ENCODE peak calls at places on chromosomes 5 and 9, in five cellular contexts. One of them, this sample, is unnamed.
A peak's percentile ranks its signal among the peaks of the same experiment; 100 is the strongest.

GRCh38 chr5:16784088-16784487 is 152.0 kb downstream of the MYO10 start:
- DNase-seq in testis: no peak
- DNase-seq in transverse colon: no peak
- DNase-seq in lower lobe of right lung: no peak
- DNase-seq in neuronal stem cell: no peak
- DNase-seq in this sample: no peak

GRCh38 chr5:171946382-171946781 is 60.1 kb downstream of the FBXW11 start:
- DNase-seq in testis: no peak
- DNase-seq in neuronal stem cell: no peak
- DNase-seq in lower lobe of right lung: no peak
- DNase-seq in transverse colon: no peak
- DNase-seq in this sample: peak; percentile 32

GRCh38 chr9:37975639-37976038 is 71.7 kb upstream of the SLC25A51 start:
- DNase-seq in lower lobe of right lung: no peak
- DNase-seq in transverse colon: no peak
- DNase-seq in testis: no peak
- DNase-seq in neuronal stem cell: no peak
- DNase-seq in this sample: no peak

GRCh38 chr5:157718529-157718928 is 12.7 kb upstream of the THG1L start:
- DNase-seq in testis: no peak
- DNase-seq in transverse colon: no peak
- DNase-seq in lower lobe of right lung: no peak
- DNase-seq in neuronal stem cell: no peak
- DNase-seq in this sample: peak; percentile 26

GRCh38 chr5:1226839-1227238 is 1.7 kb downstream of the SLC6A18 start:
- DNase-seq in lower lobe of right lung: no peak
- DNase-seq in transverse colon: no peak
- DNase-seq in testis: no peak
- DNase-seq in neuronal stem cell: no peak
- DNase-seq in this sample: no peak

GRCh38 chr9:98732801-98733200 is 24.1 kb upstream of the GABBR2 start:
- DNase-seq in transverse colon: no peak
- DNase-seq in lower lobe of right lung: no peak
- DNase-seq in testis: no peak
- DNase-seq in neuronal stem cell: no peak
- DNase-seq in this sample: no peak

GRCh38 chr9:105007143-105007542 is 79.2 kb upstream of the ABCA1 start:
- DNase-seq in lower lobe of right lung: peak; percentile 55
- DNase-seq in transverse colon: peak; percentile 50
- DNase-seq in neuronal stem cell: no peak
- DNase-seq in testis: no peak
- DNase-seq in this sample: no peak

GRCh38 chr9:37555786-37556185 is 20.4 kb downstream of the FBXO10 start:
- DNase-seq in lower lobe of right lung: no peak
- DNase-seq in neuronal stem cell: no peak
- DNase-seq in transverse colon: no peak
- DNase-seq in testis: no peak
- DNase-seq in this sample: no peak

GRCh38 chr5:40736103-40736875 is 19.5 kb downstream of the TTC33 start:
- DNase-seq in lower lobe of right lung: no peak
- DNase-seq in testis: no peak
- DNase-seq in transverse colon: no peak
- DNase-seq in neuronal stem cell: peak; percentile 27
- DNase-seq in this sample: peak; percentile 23

GRCh38 chr5:127878174-127878750 is 175.1 kb downstream of the CCDC192 start:
- DNase-seq in testis: peak; percentile 67
- DNase-seq in neuronal stem cell: peak; percentile 5
- DNase-seq in transverse colon: peak; percentile 75
- DNase-seq in lower lobe of right lung: no peak
- DNase-seq in this sample: peak; percentile 58

GRCh38 chr9:31824860-31825259 is 559.6 kb upstream of the ACO1 start:
- DNase-seq in neuronal stem cell: no peak
- DNase-seq in testis: no peak
- DNase-seq in lower lobe of right lung: no peak
- DNase-seq in transverse colon: no peak
- DNase-seq in this sample: no peak

GRCh38 chr9:117672397-117672796 is 31.8 kb upstream of the TLR4 start:
- DNase-seq in neuronal stem cell: no peak
- DNase-seq in transverse colon: no peak
- DNase-seq in lower lobe of right lung: no peak
- DNase-seq in testis: no peak
- DNase-seq in this sample: no peak

GRCh38 chr9:93071464-93071863 is 13.0 kb downstream of the SUSD3 start:
- DNase-seq in testis: peak; percentile 59
- DNase-seq in lower lobe of right lung: no peak
- DNase-seq in neuronal stem cell: no peak
- DNase-seq in transverse colon: no peak
- DNase-seq in this sample: peak; percentile 91

GRCh38 chr9:93697352-93698139 is 121.2 kb downstream of the PHF2 start:
- DNase-seq in transverse colon: no peak
- DNase-seq in neuronal stem cell: no peak
- DNase-seq in lower lobe of right lung: no peak
- DNase-seq in testis: no peak
- DNase-seq in this sample: no peak

GRCh38 chr5:149153751-149154610 is 12.7 kb downstream of the ABLIM3 start:
- DNase-seq in lower lobe of right lung: peak; percentile 62
- DNase-seq in transverse colon: no peak
- DNase-seq in testis: no peak
- DNase-seq in neuronal stem cell: no peak
- DNase-seq in this sample: no peak

GRCh38 chr9:33443047-33443446 is 4.3 kb downstream of the AQP3 start:
- DNase-seq in transverse colon: no peak
- DNase-seq in neuronal stem cell: no peak
- DNase-seq in testis: no peak
- DNase-seq in lower lobe of right lung: peak; percentile 57
- DNase-seq in this sample: no peak

GRCh38 chr9:110101531-110102161 is 106.3 kb downstream of the C9orf152 start:
- DNase-seq in neuronal stem cell: no peak
- DNase-seq in transverse colon: peak; percentile 62
- DNase-seq in testis: no peak
- DNase-seq in lower lobe of right lung: no peak
- DNase-seq in this sample: no peak

GRCh38 chr5:7415123-7415522 is 19.2 kb downstream of the ADCY2 start:
- DNase-seq in testis: no peak
- DNase-seq in transverse colon: no peak
- DNase-seq in neuronal stem cell: no peak
- DNase-seq in lower lobe of right lung: no peak
- DNase-seq in this sample: no peak

GRCh38 chr9:132235894-132236661 is 74.2 kb downstream of the NTNG2 start:
- DNase-seq in testis: peak; percentile 89
- DNase-seq in lower lobe of right lung: peak; percentile 84
- DNase-seq in transverse colon: peak; percentile 74
- DNase-seq in neuronal stem cell: peak; percentile 78
- DNase-seq in this sample: peak; percentile 96

GRCh38 chr5:8913522-8913921 is 632.4 kb downstream of the SEMA5A start:
- DNase-seq in lower lobe of right lung: no peak
- DNase-seq in testis: no peak
- DNase-seq in neuronal stem cell: no peak
- DNase-seq in transverse colon: no peak
- DNase-seq in this sample: no peak

GRCh38 chr5:28542968-28543367 is 1504.6 kb upstream of the CDH9 start:
- DNase-seq in testis: no peak
- DNase-seq in transverse colon: no peak
- DNase-seq in lower lobe of right lung: no peak
- DNase-seq in neuronal stem cell: no peak
- DNase-seq in this sample: no peak

GRCh38 chr5:68682400-68683152 is 411.2 kb upstream of the SLC30A5 start:
- DNase-seq in lower lobe of right lung: no peak
- DNase-seq in neuronal stem cell: no peak
- DNase-seq in testis: no peak
- DNase-seq in transverse colon: peak; percentile 33
- DNase-seq in this sample: no peak

GRCh38 chr5:167352801-167353200 is 938.6 kb upstream of the WWC1 start:
- DNase-seq in lower lobe of right lung: no peak
- DNase-seq in testis: no peak
- DNase-seq in transverse colon: no peak
- DNase-seq in neuronal stem cell: no peak
- DNase-seq in this sample: no peak

GRCh38 chr5:177300236-177300880 is 3.2 kb downstream of the RAB24 start:
- DNase-seq in transverse colon: peak; percentile 76
- DNase-seq in testis: no peak
- DNase-seq in neuronal stem cell: no peak
- DNase-seq in lower lobe of right lung: peak; percentile 77
- DNase-seq in this sample: peak; percentile 77

GRCh38 chr9:70609542-70610286 is 195.3 kb upstream of the KLF9 start:
- DNase-seq in neuronal stem cell: no peak
- DNase-seq in transverse colon: peak; percentile 21
- DNase-seq in lower lobe of right lung: no peak
- DNase-seq in testis: no peak
- DNase-seq in this sample: no peak

GRCh38 chr5:113447651-113448050 is 12.9 kb upstream of the TSSK1B start:
- DNase-seq in neuronal stem cell: peak; percentile 11
- DNase-seq in transverse colon: no peak
- DNase-seq in lower lobe of right lung: no peak
- DNase-seq in testis: no peak
- DNase-seq in this sample: no peak

GRCh38 chr5:133990396-133990795 is 14.4 kb downstream of the VDAC1 start:
- DNase-seq in transverse colon: no peak
- DNase-seq in lower lobe of right lung: no peak
- DNase-seq in neuronal stem cell: no peak
- DNase-seq in testis: no peak
- DNase-seq in this sample: no peak

DNA sequence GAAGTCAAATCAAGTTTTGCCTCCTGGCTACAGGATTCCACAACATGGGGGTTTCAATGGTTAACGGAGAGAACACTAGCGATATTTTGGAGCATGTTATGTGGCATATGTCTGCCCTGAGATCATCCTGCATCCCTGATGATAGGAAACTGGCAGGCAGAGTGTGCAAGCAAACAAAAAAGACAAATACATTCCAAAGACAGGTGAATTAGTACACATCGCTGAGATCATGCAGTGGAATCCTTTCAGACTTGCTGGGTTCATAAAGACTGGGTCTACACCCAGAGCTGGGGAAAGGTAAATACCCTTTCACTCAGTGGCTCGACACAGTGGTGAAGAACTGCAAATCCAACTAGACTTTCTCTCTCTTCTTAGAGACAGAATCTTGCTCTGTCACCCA is 286.5 kb downstream of the EFNA5 start:
- DNase-seq in testis: no peak
- DNase-seq in neuronal stem cell: no peak
- DNase-seq in transverse colon: no peak
- DNase-seq in lower lobe of right lung: no peak
- DNase-seq in this sample: no peak
- H3K36me3 ChIP-seq in testis: no peaks in the 10 kb centered on the region
- H3K36me3 ChIP-seq in neuronal stem cell: peaks cover 20% of the 10 kb centered on the region
- H3K36me3 ChIP-seq in transverse colon: no peaks in the 10 kb centered on the region
- H3K36me3 ChIP-seq in lower lobe of right lung: no peaks in the 10 kb centered on the region
- H3K36me3 ChIP-seq in this sample: no peaks in the 10 kb centered on the region

DNA sequence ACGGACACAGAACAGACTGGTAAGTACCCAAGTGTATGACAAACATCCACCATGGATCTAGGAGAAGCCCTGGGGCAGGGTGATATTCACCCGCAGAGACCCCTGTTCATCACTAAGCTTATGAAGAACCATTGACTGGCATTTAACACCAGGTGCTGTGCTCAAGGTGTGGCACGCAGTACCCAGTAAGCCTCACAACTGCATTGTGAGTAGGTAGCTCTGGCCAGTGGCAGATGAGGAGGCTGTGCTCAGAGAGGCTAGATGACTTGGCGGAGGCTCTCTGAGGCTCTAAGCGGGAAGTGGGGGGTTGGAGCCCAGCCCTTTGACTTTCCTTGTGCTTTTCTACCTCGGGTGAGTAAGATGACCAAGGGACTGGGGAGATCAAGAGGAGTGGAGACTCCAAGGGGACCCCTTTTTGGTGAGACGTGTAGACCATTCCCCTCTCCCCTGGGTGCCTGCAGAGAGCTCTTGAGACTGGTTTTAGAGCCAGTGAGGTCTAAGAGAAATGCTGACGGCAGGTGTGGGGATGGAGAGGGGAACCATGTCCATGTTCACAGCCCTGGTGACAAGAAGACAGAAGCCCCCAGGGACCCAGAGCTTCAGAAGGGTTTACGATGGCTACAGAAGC is 70.8 kb downstream of the IL6ST start:
- DNase-seq in lower lobe of right lung: no peak
- DNase-seq in testis: no peak
- DNase-seq in transverse colon: no peak
- DNase-seq in neuronal stem cell: no peak
- DNase-seq in this sample: peak; percentile 14
- H3K4me3 ChIP-seq in lower lobe of right lung: peak overlapping the region; percentile 45
- H3K4me3 ChIP-seq in testis: no peak overlapping the region
- H3K4me3 ChIP-seq in transverse colon: no peak overlapping the region
- H3K4me3 ChIP-seq in neuronal stem cell: no peak overlapping the region
- H3K4me3 ChIP-seq in this sample: no peak overlapping the region

GRCh38 chr5:175878544-175879438 is 7.4 kb downstream of the CPLX2 start:
- DNase-seq in testis: peak; percentile 42
- DNase-seq in neuronal stem cell: no peak
- DNase-seq in transverse colon: no peak
- DNase-seq in lower lobe of right lung: no peak
- DNase-seq in this sample: peak; percentile 91
- H3K27me3 ChIP-seq in testis: no peaks in the 10 kb centered on the region
- H3K27me3 ChIP-seq in neuronal stem cell: no peaks in the 10 kb centered on the region
- H3K27me3 ChIP-seq in transverse colon: peaks cover 64% of the 10 kb centered on the region
- H3K27me3 ChIP-seq in lower lobe of right lung: peaks cover 55% of the 10 kb centered on the region
- H3K27me3 ChIP-seq in this sample: peaks cover 5% of the 10 kb centered on the region

DNA sequence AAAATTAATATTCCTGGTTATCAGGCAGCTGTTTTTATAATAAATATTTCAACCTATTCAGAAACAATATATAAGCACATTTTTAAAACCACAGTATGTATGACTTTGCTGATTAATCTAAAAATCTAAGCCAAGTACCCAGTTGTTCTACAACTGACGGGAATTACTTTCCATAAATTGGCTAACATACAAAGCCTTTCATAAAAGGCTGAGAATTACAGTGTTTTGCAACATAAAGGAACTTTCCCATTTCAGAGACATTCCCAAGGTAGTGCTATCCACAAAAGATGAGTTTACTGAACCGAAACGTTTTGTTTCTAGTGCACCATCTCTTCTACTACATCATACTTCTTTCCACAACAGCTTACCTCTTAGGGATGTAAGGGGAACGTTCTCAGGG is 7.2 kb downstream of the RNF145 start:
- DNase-seq in lower lobe of right lung: no peak
- DNase-seq in transverse colon: no peak
- DNase-seq in testis: no peak
- DNase-seq in neuronal stem cell: no peak
- DNase-seq in this sample: no peak
- H3K36me3 ChIP-seq in lower lobe of right lung: peaks cover 34% of the 10 kb centered on the region
- H3K36me3 ChIP-seq in transverse colon: no peaks in the 10 kb centered on the region
- H3K36me3 ChIP-seq in testis: no peaks in the 10 kb centered on the region
- H3K36me3 ChIP-seq in neuronal stem cell: peaks cover 4% of the 10 kb centered on the region
- H3K36me3 ChIP-seq in this sample: no peaks in the 10 kb centered on the region

DNA sequence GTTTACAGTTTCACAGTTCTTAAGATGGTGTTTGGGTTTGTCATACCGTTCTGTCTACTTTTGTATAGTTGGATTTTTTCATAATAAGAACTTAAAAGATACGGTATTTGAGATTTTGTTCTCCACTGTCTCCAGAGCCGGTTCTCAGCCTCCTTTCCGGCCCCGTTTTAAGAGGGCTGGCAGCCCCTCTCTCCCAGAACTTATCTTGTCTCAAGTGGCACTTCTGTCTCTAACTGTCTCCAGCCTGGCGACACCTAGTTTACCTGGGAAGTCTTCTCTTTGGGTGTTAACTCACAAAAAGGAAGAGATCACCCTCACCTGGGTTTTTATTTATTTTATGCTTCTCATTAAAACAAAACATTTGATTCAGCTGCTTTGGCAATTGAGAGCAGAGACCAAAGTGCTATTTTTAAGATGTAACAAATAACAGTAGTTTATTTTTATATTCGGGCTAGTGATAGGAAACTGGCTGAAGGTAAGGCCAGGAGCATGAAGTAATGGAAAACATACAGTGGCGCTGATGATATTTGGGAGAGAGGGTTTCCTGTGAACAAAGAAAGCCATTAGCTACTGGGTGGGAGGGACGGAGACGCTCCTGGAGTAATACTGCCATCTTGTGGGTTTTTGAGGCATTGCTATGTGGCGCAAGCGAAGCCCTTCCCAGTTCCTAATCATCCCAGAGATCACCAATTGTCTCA is 48.3 kb downstream of the ACER2 start:
- DNase-seq in lower lobe of right lung: no peak
- DNase-seq in neuronal stem cell: peak; percentile 76
- DNase-seq in transverse colon: peak; percentile 75
- DNase-seq in testis: peak; percentile 75
- DNase-seq in this sample: peak; percentile 83
- H3K4me3 ChIP-seq in lower lobe of right lung: peak overlapping the region; percentile 21
- H3K4me3 ChIP-seq in neuronal stem cell: no peak overlapping the region
- H3K4me3 ChIP-seq in transverse colon: no peak overlapping the region
- H3K4me3 ChIP-seq in testis: no peak overlapping the region
- H3K4me3 ChIP-seq in this sample: no peak overlapping the region

This sample was measured in H7.